ENCODE peak calls at places on chromosomes 2 and 18, in ten cellular contexts. V is SK-N-SH, G is esophagus muscularis mucosa, X is suprapubic skin, Y is sigmoid colon, M is transverse colon, S is ovary, P is HepG2, U is GM12878, K is K562. Z is an unnamed sample.

GRCh38 chr2:193502363-193503035 is 1307.8 kb upstream of the TMEFF2 start:
- DNase-seq in V (no peak), G (no peak), X (no peak), Y (no peak), M (no peak), S (no peak), P (no peak), U (no peak), K (peak; percentile 31), Z (no peak)

GRCh38 chr2:210299974-210300373 is 15.0 kb downstream of the MYL1 start:
- DNase-seq in V (no peak), G (no peak), X (no peak), Y (no peak), M (no peak), S (no peak), P (no peak), U (no peak), K (no peak), Z (no peak)

GRCh38 chr2:171216631-171217030 is 55.9 kb upstream of the TLK1 start:
- DNase-seq in V (no peak), G (no peak), X (no peak), Y (no peak), M (no peak), S (no peak), P (no peak), U (no peak), K (no peak), Z (no peak)

GRCh38 chr2:81283081-81283480 is 978.5 kb upstream of the LRRTM1 start:
- DNase-seq in V (no peak), G (no peak), X (no peak), Y (no peak), M (no peak), S (no peak), P (no peak), U (no peak), K (no peak), Z (no peak)

GRCh38 chr2:8680931-8681760 is 710 bp upstream of the ID2 start:
- DNase-seq in V (peak; percentile 61), G (no peak), X (peak; percentile 86), Y (peak; percentile 82), M (peak; percentile 69), S (peak; percentile 52), P (peak; percentile 78), U (peak; percentile 61), K (peak; percentile 44), Z (peak; percentile 58)

GRCh38 chr2:106599540-106599939 is 112.4 kb downstream of the CD8B2 start:
- DNase-seq in V (no peak), G (no peak), X (no peak), Y (no peak), M (no peak), S (no peak), P (no peak), U (no peak), K (no peak), Z (no peak)

GRCh38 chr18:74510770-74511095 is 14.6 kb downstream of the CNDP2 start:
- DNase-seq in V (no peak), G (no peak), X (no peak), Y (peak; percentile 28), M (no peak), S (no peak), P (no peak), U (no peak), K (no peak), Z (no peak)

GRCh38 chr2:145016711-145017110 is 496.8 kb upstream of the ZEB2 start:
- DNase-seq in V (no peak), G (no peak), X (no peak), Y (no peak), M (no peak), S (no peak), P (no peak), U (no peak), K (no peak), Z (no peak)

GRCh38 chr2:84741182-84741822 is 139.6 kb downstream of the TRABD2A start:
- DNase-seq in V (peak; percentile 9), G (no peak), X (no peak), Y (no peak), M (peak; percentile 39), S (no peak), P (peak; percentile 25), U (no peak), K (no peak), Z (no peak)

GRCh38 chr2:58387701-58388100 is 146.6 kb upstream of the FANCL start:
- DNase-seq in V (no peak), G (no peak), X (no peak), Y (no peak), M (no peak), S (no peak), P (no peak), U (no peak), K (no peak), Z (no peak)

GRCh38 chr18:24657461-24657860 is 197.0 kb downstream of the HRH4 start:
- DNase-seq in V (no peak), G (peak; percentile 90), X (no peak), Y (no peak), M (no peak), S (no peak), P (no peak), U (no peak), K (no peak), Z (no peak)

GRCh38 chr2:201972621-201973255 is 60.9 kb upstream of the FZD7 start:
- DNase-seq in V (no peak), G (no peak), X (no peak), Y (no peak), M (no peak), S (no peak), P (no peak), U (no peak), K (no peak), Z (no peak)

GRCh38 chr2:187333804-187334203 is 114.2 kb downstream of the CALCRL start:
- DNase-seq in V (no peak), G (no peak), X (no peak), Y (no peak), M (no peak), S (no peak), P (no peak), U (no peak), K (no peak), Z (no peak)

DNA sequence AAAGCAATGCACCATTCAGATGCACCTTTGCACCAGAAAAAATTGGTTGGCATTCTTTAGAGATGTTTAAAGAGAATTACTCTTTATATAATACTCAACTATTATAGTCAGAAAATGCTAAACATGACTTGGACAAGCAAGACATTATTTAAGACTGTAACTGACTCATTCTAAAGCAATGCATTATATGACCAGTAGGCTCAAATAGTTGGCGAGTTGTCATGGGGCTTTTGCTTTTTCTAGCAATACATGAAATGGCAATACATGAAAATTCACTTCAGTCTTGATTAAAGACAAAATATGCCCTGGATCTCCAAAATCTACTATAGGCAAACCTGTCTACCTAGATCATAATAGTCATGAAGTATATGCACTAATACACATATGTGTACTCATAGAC is 216.9 kb upstream of the VWC2L start:
- DNase-seq in V (no peak), G (no peak), X (no peak), Y (no peak), M (no peak), S (no peak), P (no peak), U (no peak), K (no peak), Z (no peak)
- H3K27me3 ChIP-seq in V (no peaks in the 10 kb centered on the region), G (no peaks in the 10 kb centered on the region), X (no peaks in the 10 kb centered on the region), Y (no peaks in the 10 kb centered on the region), M (no peaks in the 10 kb centered on the region), S (no peaks in the 10 kb centered on the region), P (no peaks in the 10 kb centered on the region), U (peaks cover 2% of the 10 kb centered on the region), K (no peaks in the 10 kb centered on the region), Z (no peaks in the 10 kb centered on the region)

GRCh38 chr2:235618039-235618438 is 124.2 kb downstream of the AGAP1 start:
- DNase-seq in V (no peak), G (no peak), X (no peak), Y (no peak), M (no peak), S (no peak), P (no peak), U (no peak), K (no peak), Z (no peak)
- TF ChIP-seq EP300 in V (no peak), G (no peak), X (no peak), Y (no peak), M (no peak), S (no peak), P (no peak), U (no peak), K (no peak), Z (no peak)

DNA sequence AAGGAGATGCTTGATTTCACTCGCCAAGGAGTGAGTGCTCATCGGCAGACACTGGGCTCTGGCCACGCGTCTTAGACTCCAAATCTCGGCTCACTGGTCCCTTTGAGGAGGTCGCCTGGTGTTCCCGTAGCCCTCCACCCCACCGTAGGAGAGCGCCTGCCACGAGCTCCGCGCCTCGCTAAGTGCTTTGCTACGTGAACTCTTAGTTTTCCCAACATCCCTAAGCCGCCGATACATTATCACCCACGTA is 805 bp upstream of the LIPG start:
- DNase-seq in V (peak; percentile 58), G (no peak), X (no peak), Y (no peak), M (no peak), S (no peak), P (no peak), U (no peak), K (no peak), Z (no peak)
- H3K27me3 ChIP-seq in V (no peaks in the 10 kb centered on the region), G (peaks cover 71% of the 10 kb centered on the region), X (peaks cover 56% of the 10 kb centered on the region), Y (peaks cover 50% of the 10 kb centered on the region), M (peaks cover 27% of the 10 kb centered on the region), S (no peaks in the 10 kb centered on the region), P (peaks cover 16% of the 10 kb centered on the region), U (peaks cover 10% of the 10 kb centered on the region), K (no peaks in the 10 kb centered on the region), Z (peaks cover 63% of the 10 kb centered on the region)

GRCh38 chr18:62551972-62552513 is 29.2 kb downstream of the ZCCHC2 start:
- DNase-seq in V (no peak), G (no peak), X (no peak), Y (no peak), M (no peak), S (no peak), P (no peak), U (no peak), K (no peak), Z (no peak)

GRCh38 chr18:62556397-62556796 is 33.6 kb downstream of the ZCCHC2 start:
- DNase-seq in V (no peak), G (no peak), X (no peak), Y (no peak), M (no peak), S (no peak), P (no peak), U (no peak), K (no peak), Z (no peak)

GRCh38 chr18:62554083-62554815 is 31.4 kb downstream of the ZCCHC2 start:
- DNase-seq in V (no peak), G (no peak), X (no peak), Y (no peak), M (no peak), S (no peak), P (no peak), U (no peak), K (no peak), Z (no peak)

GRCh38 chr18:62558015-62558663 is 35.3 kb downstream of the ZCCHC2 start:
- DNase-seq in V (no peak), G (no peak), X (no peak), Y (no peak), M (no peak), S (no peak), P (no peak), U (no peak), K (no peak), Z (no peak)

DNA sequence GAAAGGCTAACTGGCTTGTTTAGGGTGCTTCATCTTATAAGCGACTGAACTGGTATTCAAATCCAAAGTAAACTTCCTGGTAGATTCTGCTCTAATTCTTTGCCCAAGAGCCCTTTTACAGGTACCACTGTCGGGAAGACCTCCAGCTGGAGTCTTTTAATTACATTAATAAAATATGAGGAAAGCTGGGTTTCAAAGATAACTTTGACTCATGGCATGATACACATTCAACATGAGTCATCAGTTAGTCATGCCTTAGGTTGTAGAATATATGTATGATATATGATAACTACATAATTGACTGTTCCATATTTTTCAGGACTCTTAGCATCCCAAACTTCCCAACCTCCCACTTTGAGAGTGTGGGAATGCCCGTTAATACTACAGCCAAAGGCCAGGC is 32.3 kb downstream of the ZCCHC2 start:
- DNase-seq in V (no peak), G (no peak), X (no peak), Y (no peak), M (no peak), S (no peak), P (no peak), U (no peak), K (peak; percentile 19), Z (no peak)
- TF ChIP-seq EP300 in V (no peak), G (no peak), X (no peak), Y (no peak), M (no peak), S (no peak), P (no peak), U (no peak), K (peak; percentile 29), Z (no peak)

Z was measured in tibial nerve.